ENCODE peak calls at places on chromosomes 5 and 9, in five cellular contexts. A is H1, N is K562, U is HepG2, S is GM12878. Y is an unnamed sample.

GRCh38 chr5:149333711-149334443 is 11.4 kb upstream of the GRPEL2 start:
- DNase-seq in A (no peak), U (no peak), N (no peak), S (no peak), Y (no peak)

GRCh38 chr9:35696520-35697215 is 6.9 kb upstream of the TPM2 start:
- DNase-seq in S (no peak), U (peak), A (no peak), N (peak), Y (peak)

GRCh38 chr5:67095346-67095871 is 101.2 kb downstream of the CD180 start:
- DNase-seq in A (no peak), U (peak), S (no peak), N (no peak), Y (peak)

GRCh38 chr9:130689937-130690700 is 3.5 kb upstream of the EXOSC2 start:
- DNase-seq in N (peak), A (no peak), S (peak), U (peak), Y (peak)

GRCh38 chr5:9094582-9094981 is 451.3 kb downstream of the SEMA5A start:
- DNase-seq in S (no peak), U (no peak), A (no peak), N (no peak), Y (no peak)

GRCh38 chr9:4547016-4547415 is 56.7 kb downstream of the SLC1A1 start:
- DNase-seq in N (no peak), S (no peak), A (no peak), U (no peak), Y (no peak)

GRCh38 chr5:118557103-118557805 is 431.1 kb downstream of the DTWD2 start:
- DNase-seq in A (no peak), U (peak), S (no peak), N (no peak), Y (no peak)

GRCh38 chr5:179250561-179251225 is 94.6 kb downstream of the ADAMTS2 start:
- DNase-seq in U (no peak), A (no peak), S (no peak), N (no peak), Y (no peak)

GRCh38 chr9:127561491-127562270 is 50.4 kb upstream of the STXBP1 start:
- DNase-seq in N (peak), S (no peak), A (no peak), U (no peak), Y (peak)

GRCh38 chr5:178086266-178086665 is 27.1 kb upstream of the N4BP3 start:
- DNase-seq in U (no peak), N (no peak), A (no peak), S (no peak), Y (peak)

GRCh38 chr9:99635032-99635431 is 186.7 kb upstream of the NR4A3 start:
- DNase-seq in S (no peak), N (no peak), A (no peak), U (no peak), Y (no peak)

GRCh38 chr5:123540534-123540933 is 28.6 kb downstream of the CSNK1G3 start:
- DNase-seq in U (no peak), A (no peak), N (no peak), S (no peak), Y (no peak)

GRCh38 chr5:88142801-88143692 is 125.6 kb downstream of the TMEM161B start:
- DNase-seq in A (no peak), S (no peak), U (no peak), N (no peak), Y (peak)
- H3K4me3 ChIP-seq in A (peak), S (no peak), U (no peak), N (no peak), Y (peak)

DNA sequence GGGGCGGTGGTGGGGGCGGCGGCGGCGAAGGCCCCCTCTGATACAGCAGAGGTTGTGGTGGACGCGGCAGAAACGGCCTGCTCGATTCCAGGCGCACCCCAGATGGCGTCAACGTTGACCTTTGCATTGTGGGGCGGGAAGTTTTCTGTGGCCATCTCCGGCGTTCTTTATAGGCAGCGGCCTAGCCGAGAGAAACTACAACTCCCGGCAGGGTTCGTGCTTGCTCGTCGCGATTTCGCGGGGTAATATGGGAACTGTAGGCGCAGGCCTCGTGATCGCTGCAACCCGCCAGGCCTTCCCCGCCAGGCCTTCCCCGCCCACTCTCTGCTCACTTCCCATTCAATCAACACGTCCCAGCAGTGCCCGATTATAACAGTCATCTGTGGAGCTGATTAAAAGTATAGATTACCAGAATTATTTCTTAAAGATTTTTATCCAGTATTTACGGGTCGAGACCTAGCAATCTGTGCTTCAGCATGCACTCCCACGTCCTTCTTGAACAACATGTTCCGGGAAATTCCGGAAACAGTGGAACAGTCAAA is at the start of gene BOD1:
- DNase-seq in U (peak), S (peak), N (peak), A (peak), Y (peak)
- TF ChIP-seq CTCF in U (no peak), S (no peak), N (no peak), A (no peak), Y (no peak)

DNA sequence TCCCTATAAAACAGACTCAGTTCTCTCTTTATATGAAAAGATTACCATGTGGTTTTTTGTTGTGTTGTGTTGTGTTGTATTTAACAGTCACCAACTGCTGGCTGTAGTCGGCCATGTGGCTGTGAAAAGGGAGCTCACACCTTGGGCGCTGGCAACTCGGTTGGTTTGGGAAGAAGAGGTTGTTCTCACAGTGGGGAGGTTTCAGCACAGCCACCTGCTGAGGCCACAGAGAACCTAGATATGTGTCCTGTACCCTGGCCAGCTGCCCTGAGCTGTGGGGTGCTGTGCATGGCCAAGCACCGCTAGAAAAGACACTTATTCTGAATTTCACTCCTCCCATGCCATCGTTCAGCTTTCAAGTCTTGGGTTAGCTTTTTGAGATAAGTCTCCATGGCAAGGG is 58.8 kb downstream of the SYK start:
- DNase-seq in S (no peak), U (no peak), A (no peak), N (no peak), Y (no peak)
- TF ChIP-seq CREB1 in S (no peak), U (no peak), A (no peak), N (no peak), Y (no peak)

GRCh38 chr5:32159328-32160072 is 14.6 kb downstream of the GOLPH3 start:
- DNase-seq in N (no peak), S (no peak), U (no peak), A (no peak), Y (no peak)

GRCh38 chr5:32158679-32158975 is 15.5 kb downstream of the GOLPH3 start:
- DNase-seq in A (no peak), S (no peak), N (no peak), U (no peak), Y (no peak)

GRCh38 chr5:32155211-32155610 is 18.9 kb downstream of the GOLPH3 start:
- DNase-seq in U (no peak), A (no peak), N (no peak), S (no peak), Y (no peak)

GRCh38 chr5:32157078-32157477 is 17.0 kb downstream of the GOLPH3 start:
- DNase-seq in A (no peak), N (no peak), S (no peak), U (no peak), Y (no peak)

GRCh38 chr5:32156635-32157034 is 17.5 kb downstream of the GOLPH3 start:
- DNase-seq in U (no peak), S (no peak), A (no peak), N (peak), Y (peak)
- H3K4me3 ChIP-seq in U (no peak), S (no peak), A (no peak), N (no peak), Y (no peak)

DNA sequence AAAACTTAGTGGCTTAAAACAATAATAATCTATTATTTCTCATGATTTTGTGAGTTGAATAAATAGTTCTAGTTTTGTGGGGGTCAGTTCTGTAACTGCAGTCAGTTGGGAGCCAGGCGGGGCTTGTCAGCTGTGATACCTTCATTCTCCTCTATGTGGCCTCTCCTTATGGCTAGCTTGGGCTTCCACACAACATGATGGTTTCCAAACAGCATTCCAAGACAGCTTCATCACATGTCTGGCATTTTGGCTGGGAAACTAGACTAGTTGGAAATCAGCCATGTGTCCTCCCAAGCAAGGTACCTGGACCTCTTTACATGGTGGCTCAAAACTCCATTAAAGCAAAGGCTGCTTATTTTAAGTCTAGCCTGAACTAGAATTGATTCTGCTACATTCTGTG is 61.4 kb upstream of the RANBP3L start:
- DNase-seq in S (no peak), N (no peak), U (no peak), A (no peak), Y (peak)
- TF ChIP-seq CTCF in S (no peak), N (peak), U (no peak), A (peak), Y (peak)

Y was measured in GM23338.